ENCODE peak calls at places on chromosomes 5 and 9, in eight cellular contexts. N is effector memory CD4-positive, alpha-beta T cell; K is CD4-positive, alpha-beta memory T cell; S is heart right ventricle; M is lower lobe of right lung; Y is thyroid gland; V is kidney; J is gastrocnemius medialis. X is an unnamed sample.

GRCh38 chr5:104247260-104247659 is 684.7 kb upstream of the NUDT12 start:
- DNase-seq in N (no peak), K (no peak), S (no peak), M (no peak), Y (no peak), V (no peak), J (no peak), X (no peak)

GRCh38 chr5:102226321-102226720 is 69.8 kb downstream of the SLCO4C1 start:
- DNase-seq in N (no peak), K (no peak), S (no peak), M (no peak), Y (no peak), V (no peak), J (no peak), X (no peak)

GRCh38 chr9:134007571-134007970 is 15.4 kb upstream of the VAV2 start:
- DNase-seq in N (no peak), K (no peak), S (no peak), M (no peak), Y (no peak), V (peak), J (no peak), X (no peak)

GRCh38 chr9:109805054-109805453 is 25.1 kb downstream of the PALM2AKAP2 start:
- DNase-seq in N (no peak), K (no peak), S (no peak), M (no peak), Y (peak), V (no peak), J (no peak), X (no peak)

GRCh38 chr9:134985451-134985850 is 67.7 kb upstream of the FCN1 start:
- DNase-seq in N (no peak), K (no peak), S (no peak), M (no peak), Y (no peak), V (peak), J (no peak), X (no peak)

GRCh38 chr5:14581891-14582796 is 552 bp downstream of the OTULINL start:
- DNase-seq in N (peak), K (peak), S (peak), M (peak), Y (peak), V (peak), J (peak), X (no peak)

GRCh38 chr9:92718086-92719001 is 46.3 kb downstream of the BICD2 start:
- DNase-seq in N (no peak), K (no peak), S (no peak), M (peak), Y (no peak), V (peak), J (no peak), X (no peak)

GRCh38 chr5:16957305-16958165 is 21.4 kb upstream of the MYO10 start:
- DNase-seq in N (no peak), K (no peak), S (no peak), M (no peak), Y (no peak), V (peak), J (no peak), X (no peak)

GRCh38 chr5:36367524-36367923 is 65.8 kb upstream of the RANBP3L start:
- DNase-seq in N (no peak), K (no peak), S (no peak), M (no peak), Y (peak), V (no peak), J (no peak), X (no peak)

GRCh38 chr9:87342743-87343142 is 154.9 kb upstream of the DAPK1 start:
- DNase-seq in N (no peak), K (no peak), S (peak), M (no peak), Y (peak), V (peak), J (peak), X (no peak)

GRCh38 chr5:141040093-141040762 is 10.9 kb upstream of the PCDHB1 start:
- DNase-seq in N (no peak), K (no peak), S (peak), M (peak), Y (peak), V (peak), J (no peak), X (peak)

GRCh38 chr5:16456103-16456832 is 9.3 kb downstream of the ZNF622 start:
- DNase-seq in N (no peak), K (peak), S (no peak), M (peak), Y (peak), V (no peak), J (no peak), X (peak)

GRCh38 chr9:70285246-70285645 is 26.5 kb downstream of the SMC5 start:
- DNase-seq in N (no peak), K (no peak), S (no peak), M (no peak), Y (no peak), V (no peak), J (no peak), X (no peak)

GRCh38 chr5:107539163-107539445 is 131.6 kb downstream of the EFNA5 start:
- DNase-seq in N (no peak), K (no peak), S (no peak), M (no peak), Y (no peak), V (no peak), J (no peak), X (no peak)

GRCh38 chr9:84839538-84839937 is 170.0 kb downstream of the NTRK2 start:
- DNase-seq in N (no peak), K (no peak), S (no peak), M (no peak), Y (peak), V (no peak), J (no peak), X (no peak)

GRCh38 chr5:161190086-161190485 is 338.1 kb upstream of the ATP10B start:
- DNase-seq in N (no peak), K (no peak), S (no peak), M (no peak), Y (no peak), V (no peak), J (no peak), X (no peak)

GRCh38 chr5:125412561-125413535 is 666.4 kb upstream of the ZNF608 start:
- DNase-seq in N (no peak), K (no peak), S (peak), M (peak), Y (peak), V (peak), J (peak), X (peak)

GRCh38 chr5:83447533-83447932 is 24.0 kb upstream of the VCAN start:
- DNase-seq in N (no peak), K (no peak), S (no peak), M (no peak), Y (no peak), V (no peak), J (no peak), X (no peak)

GRCh38 chr5:143402464-143403356 is 776 bp downstream of the NR3C1 start:
- DNase-seq in N (peak), K (peak), S (peak), M (peak), Y (peak), V (peak), J (peak), X (peak)

GRCh38 chr9:137044502-137045177 is 1.3 kb downstream of the NPDC1 start:
- DNase-seq in N (no peak), K (no peak), S (no peak), M (no peak), Y (no peak), V (peak), J (no peak), X (peak)

GRCh38 chr5:146564036-146564762 is 48.2 kb upstream of the GPR151 start:
- DNase-seq in N (no peak), K (no peak), S (no peak), M (no peak), Y (no peak), V (no peak), J (no peak), X (no peak)

GRCh38 chr5:91318727-91319126 is 64.4 kb downstream of the ARRDC3 start:
- DNase-seq in N (peak), K (peak), S (no peak), M (peak), Y (no peak), V (no peak), J (no peak), X (no peak)

GRCh38 chr9:89885156-89885555 is 280.3 kb downstream of the GADD45G start:
- DNase-seq in N (no peak), K (no peak), S (no peak), M (no peak), Y (no peak), V (no peak), J (no peak), X (no peak)

GRCh38 chr5:172791291-172791690 is 20.3 kb upstream of the DUSP1 start:
- DNase-seq in N (no peak), K (no peak), S (no peak), M (peak), Y (no peak), V (no peak), J (peak), X (no peak)

GRCh38 chr5:39148983-39149534 is 70.3 kb downstream of the FYB1 start:
- DNase-seq in N (no peak), K (peak), S (no peak), M (no peak), Y (no peak), V (no peak), J (no peak), X (no peak)
- H3K27ac ChIP-seq in N (no peak), K (no peak), S (no peak), M (no peak), Y (no peak), V (no peak), J (no peak), X (no peak)

DNA sequence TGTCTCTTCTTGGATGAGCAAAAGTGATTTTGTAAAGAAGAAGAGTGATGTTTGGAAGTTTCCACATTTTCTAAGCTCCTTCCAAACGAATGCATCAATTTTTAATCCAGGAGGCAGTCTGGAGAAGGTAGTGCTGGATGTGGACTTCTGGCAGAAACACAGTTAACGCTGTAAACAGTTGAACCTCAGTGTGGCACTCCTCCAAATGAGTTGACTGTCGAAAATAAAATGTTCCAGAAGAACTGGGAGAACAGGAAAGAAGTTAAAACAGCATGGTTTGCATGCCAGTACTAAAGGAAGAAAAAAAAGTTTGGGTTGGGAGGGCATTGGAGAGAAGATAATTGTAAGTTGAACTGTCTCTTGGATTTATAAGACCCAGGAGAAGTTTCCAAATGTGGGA is 6.5 kb downstream of the ZNF462 start:
- DNase-seq in N (no peak), K (no peak), S (no peak), M (no peak), Y (peak), V (no peak), J (no peak), X (no peak)
- H3K27ac ChIP-seq in N (no peak), K (no peak), S (peak), M (peak), Y (peak), V (peak), J (peak), X (peak)

DNA sequence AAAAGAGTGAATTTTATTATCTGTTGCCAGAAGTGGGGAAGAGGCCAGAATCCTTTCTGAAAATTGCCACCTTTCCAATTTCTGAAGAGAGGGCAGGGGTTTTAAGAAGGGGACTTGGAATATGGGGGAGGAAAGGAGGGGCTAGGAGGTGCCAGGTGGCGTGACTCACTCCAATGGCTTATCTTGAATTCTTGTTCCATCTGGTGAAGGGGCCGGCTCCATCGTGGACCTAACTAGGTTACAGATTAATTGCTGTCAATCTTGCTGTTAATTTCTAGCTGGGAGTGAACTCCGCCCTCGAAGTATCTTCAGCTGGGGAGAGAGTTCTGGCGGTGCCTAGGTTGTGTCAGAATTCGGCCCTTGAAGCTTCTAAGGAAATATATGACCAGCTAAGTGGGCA is 138.7 kb downstream of the YTHDC2 start:
- DNase-seq in N (no peak), K (no peak), S (no peak), M (no peak), Y (no peak), V (no peak), J (no peak), X (no peak)
- H3K27ac ChIP-seq in N (no peak), K (no peak), S (no peak), M (no peak), Y (no peak), V (no peak), J (no peak), X (no peak)

GRCh38 chr5:150154618-150155134 is 969 bp downstream of the PDGFRB start:
- DNase-seq in N (no peak), K (no peak), S (no peak), M (no peak), Y (no peak), V (no peak), J (no peak), X (no peak)

GRCh38 chr5:150152636-150153462 is 2.8 kb downstream of the PDGFRB start:
- DNase-seq in N (no peak), K (no peak), S (peak), M (no peak), Y (no peak), V (no peak), J (no peak), X (no peak)

GRCh38 chr5:150153483-150153882 is 2.2 kb downstream of the PDGFRB start:
- DNase-seq in N (no peak), K (no peak), S (no peak), M (no peak), Y (no peak), V (no peak), J (no peak), X (no peak)

GRCh38 chr5:150155258-150156032 is at the start of gene PDGFRB:
- DNase-seq in N (no peak), K (no peak), S (peak), M (peak), Y (peak), V (peak), J (peak), X (peak)

GRCh38 chr5:150153957-150154617 is 1.6 kb downstream of the PDGFRB start:
- DNase-seq in N (no peak), K (no peak), S (peak), M (no peak), Y (no peak), V (no peak), J (no peak), X (no peak)
- H3K27ac ChIP-seq in N (no peak), K (no peak), S (peak), M (peak), Y (peak), V (peak), J (peak), X (peak)

GRCh38 chr5:68409259-68409658 is 193.7 kb downstream of the PIK3R1 start:
- DNase-seq in N (no peak), K (no peak), S (no peak), M (no peak), Y (no peak), V (no peak), J (no peak), X (no peak)

GRCh38 chr5:68406344-68406743 is 190.8 kb downstream of the PIK3R1 start:
- DNase-seq in N (no peak), K (no peak), S (no peak), M (no peak), Y (no peak), V (no peak), J (no peak), X (no peak)

GRCh38 chr5:68406767-68407232 is 191.2 kb downstream of the PIK3R1 start:
- DNase-seq in N (no peak), K (no peak), S (no peak), M (peak), Y (peak), V (peak), J (no peak), X (no peak)

GRCh38 chr5:68408345-68408871 is 192.9 kb downstream of the PIK3R1 start:
- DNase-seq in N (no peak), K (no peak), S (no peak), M (no peak), Y (no peak), V (no peak), J (no peak), X (no peak)

DNA sequence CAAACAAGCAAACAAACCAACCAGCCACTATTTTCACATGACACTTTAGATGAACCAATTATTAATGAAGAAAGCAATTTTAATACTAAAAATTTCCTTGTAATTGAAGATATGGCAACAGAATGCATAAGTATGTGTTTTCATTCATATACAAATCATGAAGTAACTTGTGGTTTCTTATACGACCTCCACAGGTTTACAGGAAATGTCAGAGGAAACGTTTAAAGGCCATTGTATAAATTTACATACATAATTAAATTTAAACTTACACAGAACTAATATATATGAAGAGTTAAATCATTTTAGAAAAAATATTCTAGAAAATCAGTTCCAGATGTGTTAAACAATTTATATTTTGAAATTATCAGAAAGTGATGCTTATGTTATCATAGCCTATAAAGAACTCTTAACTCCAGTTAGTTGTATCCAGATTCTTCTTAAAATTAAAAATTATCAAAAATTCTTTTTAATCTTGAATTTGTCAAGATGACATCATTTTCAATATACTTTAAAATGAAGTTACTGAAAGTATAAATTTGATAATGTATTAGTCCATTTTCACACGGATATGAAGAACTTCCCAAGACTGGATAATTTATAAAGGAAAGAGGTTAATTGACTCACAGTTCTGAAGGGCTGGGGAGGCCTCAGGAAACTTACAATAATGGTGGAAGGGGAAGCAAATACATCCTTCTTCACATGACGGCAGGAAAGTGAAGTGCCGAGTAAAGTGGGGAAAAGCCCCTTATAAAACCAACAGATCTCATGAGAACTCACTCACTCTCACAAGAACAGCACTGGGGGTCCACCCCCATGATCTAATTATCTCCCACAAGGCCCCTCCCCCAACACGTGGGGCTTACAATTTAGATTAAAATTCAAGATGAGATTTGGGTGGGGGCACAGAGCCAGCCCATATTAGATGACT is 192.0 kb downstream of the PIK3R1 start:
- DNase-seq in N (no peak), K (no peak), S (no peak), M (no peak), Y (no peak), V (no peak), J (no peak), X (no peak)
- H3K27ac ChIP-seq in N (no peak), K (no peak), S (no peak), M (no peak), Y (no peak), V (no peak), J (no peak), X (no peak)

X was measured in substantia nigra.